ENCODE peak calls at places on chromosomes 4 and X, in six cellular contexts. P, Z, O, C, T and N are unnamed samples.

GRCh38 chr4:119106036-119107000 is 29.3 kb upstream of the MYOZ2 start:
- DNase-seq in P (no peak), Z (no peak), O (no peak), C (peak; percentile 32), T (no peak), N (no peak)

GRCh38 chr4:121696641-121697461 is at the start of gene ANXA5:
- DNase-seq in P (peak; percentile 93), Z (peak; percentile 82), O (peak; percentile 57), C (peak; percentile 81), T (peak; percentile 86), N (no peak)

GRCh38 chr4:41940834-41941233 is 5.6 kb downstream of the TMEM33 start:
- DNase-seq in P (no peak), Z (no peak), O (no peak), C (no peak), T (no peak), N (no peak)

GRCh38 chrX:49309401-49309981 is 6.0 kb downstream of the GAGE10 start:
- DNase-seq in P (no peak), Z (peak; percentile 14), O (no peak), C (peak; percentile 38), T (peak; percentile 18), N (peak; percentile 32)

GRCh38 chr4:116332508-116332907 is 752.9 kb downstream of the TRAM1L1 start:
- DNase-seq in P (no peak), Z (no peak), O (no peak), C (no peak), T (no peak), N (no peak)

GRCh38 chrX:135112096-135112729 is 8.1 kb downstream of the ETDB start:
- DNase-seq in P (no peak), Z (peak; percentile 41), O (no peak), C (peak; percentile 42), T (peak; percentile 61), N (peak; percentile 43)

GRCh38 chr4:2067446-2068197 is 8.5 kb downstream of the NAT8L start:
- DNase-seq in P (no peak), Z (no peak), O (no peak), C (no peak), T (no peak), N (no peak)

GRCh38 chr4:140609548-140610425 is 41.0 kb upstream of the UCP1 start:
- DNase-seq in P (no peak), Z (no peak), O (no peak), C (peak; percentile 55), T (peak; percentile 73), N (no peak)

GRCh38 chr4:162061214-162061613 is 102.6 kb downstream of the FSTL5 start:
- DNase-seq in P (no peak), Z (no peak), O (no peak), C (no peak), T (peak; percentile 51), N (no peak)

GRCh38 chr4:169225812-169226211 is 44.9 kb downstream of the SH3RF1 start:
- DNase-seq in P (no peak), Z (no peak), O (no peak), C (peak; percentile 72), T (no peak), N (no peak)